ENCODE peak calls at places on chromosomes 11 and 22, in seven cellular contexts. A is H54, Y is H1, R is suprapubic skin, M is endothelial cell of umbilical vein, X is A549, D is HepG2. C is an unnamed sample.
A peak's percentile ranks its signal among the peaks of the same experiment; 100 is the strongest.

GRCh38 chr11:62340269-62340901 is 3.1 kb downstream of the ASRGL1 start:
- DNase-seq in Y (no peak), X (peak; percentile 30), M (peak; percentile 76), D (peak; percentile 60), R (no peak), A (peak; percentile 19), C (peak; percentile 19)

GRCh38 chr11:8055111-8055835 is 25.7 kb upstream of the TUB start:
- DNase-seq in Y (no peak), X (no peak), A (no peak), M (no peak), D (no peak), R (no peak), C (no peak)

GRCh38 chr11:20112291-20113146 is 47.8 kb downstream of the DBX1 start:
- DNase-seq in Y (no peak), M (peak; percentile 97), A (peak; percentile 79), X (peak; percentile 90), D (no peak), R (no peak), C (peak; percentile 82)

GRCh38 chr11:10540546-10540914 is 457 bp downstream of the RNF141 start:
- DNase-seq in A (no peak), R (no peak), X (no peak), Y (no peak), M (peak; percentile 58), D (peak; percentile 30), C (no peak)

GRCh38 chr11:74138572-74138971 is 32.2 kb downstream of the C2CD3 start:
- DNase-seq in D (peak; percentile 93), M (peak; percentile 86), A (peak; percentile 47), Y (no peak), R (no peak), X (peak; percentile 74), C (peak; percentile 89)

GRCh38 chr11:134503104-134503503 is 91.1 kb upstream of the B3GAT1 start:
- DNase-seq in A (no peak), D (no peak), R (no peak), M (no peak), X (no peak), Y (no peak), C (no peak)

GRCh38 chr22:46593211-46593676 is 26.9 kb upstream of the GRAMD4 start:
- DNase-seq in M (no peak), R (no peak), X (no peak), D (no peak), A (no peak), Y (no peak), C (no peak)

GRCh38 chr11:71221851-71222250 is 30.5 kb downstream of the SHANK2 start:
- DNase-seq in M (no peak), Y (no peak), D (no peak), A (no peak), R (no peak), X (no peak), C (no peak)

GRCh38 chr11:16881074-16881709 is 133.0 kb downstream of the PLEKHA7 start:
- DNase-seq in X (no peak), M (no peak), A (peak; percentile 46), R (no peak), D (no peak), Y (no peak), C (no peak)

GRCh38 chr11:284081-285020 is 4.6 kb upstream of the PGGHG start:
- DNase-seq in X (no peak), M (no peak), A (no peak), D (no peak), Y (no peak), R (peak; percentile 80), C (no peak)

GRCh38 chr11:9651899-9652748 is 11.8 kb upstream of the SWAP70 start:
- DNase-seq in M (peak; percentile 84), R (no peak), D (no peak), Y (no peak), A (no peak), X (no peak), C (no peak)

GRCh38 chr11:105903113-105903512 is 118.9 kb downstream of the MSANTD4 start:
- DNase-seq in X (no peak), R (no peak), A (no peak), Y (no peak), M (no peak), D (no peak), C (no peak)

GRCh38 chr11:120432056-120433018 is 79.2 kb upstream of the GRIK4 start:
- DNase-seq in R (no peak), M (peak; percentile 97), D (peak; percentile 51), X (peak; percentile 38), Y (no peak), A (peak; percentile 18), C (peak; percentile 97)

GRCh38 chr11:64298966-64299846 is 952 bp upstream of the CATSPERZ start:
- DNase-seq in A (no peak), D (no peak), X (no peak), M (peak; percentile 21), Y (no peak), R (no peak), C (no peak)

GRCh38 chr11:70326365-70326803 is 55.9 kb downstream of the PPFIA1 start:
- DNase-seq in M (no peak), D (no peak), Y (no peak), R (no peak), A (no peak), X (no peak), C (no peak)

GRCh38 chr22:18044548-18045271 is 20.3 kb upstream of the MICAL3 start:
- DNase-seq in M (no peak), A (no peak), D (peak; percentile 94), X (no peak), R (no peak), Y (no peak), C (no peak)

GRCh38 chr11:11324090-11324489 is 29.0 kb downstream of the CSNK2A3 start:
- DNase-seq in X (no peak), A (no peak), Y (no peak), D (no peak), R (no peak), M (no peak), C (no peak)

GRCh38 chr11:122804161-122804560 is 34.1 kb upstream of the CRTAM start:
- DNase-seq in X (no peak), R (no peak), D (no peak), A (no peak), Y (no peak), M (no peak), C (no peak)

GRCh38 chr11:15278129-15278528 is 163.4 kb downstream of the INSC start:
- DNase-seq in X (no peak), Y (no peak), A (no peak), D (no peak), R (no peak), M (no peak), C (no peak)

GRCh38 chr22:20956258-20957117 is 10.6 kb upstream of the AIFM3 start:
- DNase-seq in Y (no peak), D (peak; percentile 53), A (no peak), M (no peak), X (peak; percentile 23), R (no peak), C (peak; percentile 73)

GRCh38 chr11:11451501-11452005 is 98.5 kb upstream of the CSNK2A3 start:
- DNase-seq in A (peak; percentile 12), D (peak; percentile 82), R (no peak), M (no peak), X (peak; percentile 53), Y (no peak), C (peak; percentile 46)

GRCh38 chr11:59141673-59142460 is 789 bp upstream of the FAM111A start:
- DNase-seq in A (no peak), D (no peak), R (no peak), X (no peak), Y (no peak), M (no peak), C (no peak)

GRCh38 chr11:59141191-59141590 is 1.5 kb upstream of the FAM111A start:
- DNase-seq in A (no peak), D (no peak), X (no peak), R (no peak), Y (no peak), M (no peak), C (no peak)

GRCh38 chr11:59144579-59145345 is 2.1 kb downstream of the FAM111A start:
- DNase-seq in A (peak; percentile 50), R (peak; percentile 84), Y (peak; percentile 70), D (no peak), X (peak; percentile 68), M (peak; percentile 84), C (peak; percentile 86)

GRCh38 chr11:59144096-59144495 is 1.4 kb downstream of the FAM111A start:
- DNase-seq in R (no peak), A (no peak), X (no peak), M (peak; percentile 42), D (no peak), Y (no peak), C (no peak)

GRCh38 chr11:59142530-59143507 is at the start of gene FAM111A:
- DNase-seq in R (peak; percentile 95), A (peak; percentile 77), Y (peak; percentile 67), X (peak; percentile 81), D (peak; percentile 78), M (peak; percentile 91), C (peak; percentile 83)
- TF ChIP-seq POLR2A in R (peak; percentile 31), A (peak; percentile 66), Y (peak; percentile 18), X (peak; percentile 42), D (peak; percentile 49), M (peak; percentile 66), C (no peak)

DNA sequence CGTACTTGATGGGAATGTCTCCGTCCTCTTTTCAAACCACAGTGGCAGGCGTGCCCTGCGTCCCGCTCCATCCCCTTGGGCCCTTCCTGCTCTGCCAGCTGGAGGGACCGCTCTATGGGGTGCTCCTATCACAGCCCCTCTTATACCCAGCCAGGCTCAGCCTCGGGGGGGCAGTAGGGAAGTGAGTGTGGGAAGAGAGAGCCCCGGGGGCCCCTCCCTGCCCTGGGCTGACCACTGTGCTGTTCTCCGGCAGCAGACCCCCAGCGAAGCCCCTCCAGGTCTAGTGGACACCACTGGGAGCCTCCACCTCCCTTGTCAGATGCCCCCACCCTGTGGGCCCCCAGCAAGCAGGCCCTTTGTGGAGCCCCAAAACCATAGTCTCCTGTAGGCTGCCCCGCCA is 572.5 kb downstream of the BRD1 start:
- DNase-seq in M (no peak), X (no peak), D (no peak), Y (no peak), R (peak; percentile 62), A (no peak), C (no peak)
- TF ChIP-seq POLR2A in M (no peak), X (no peak), D (no peak), Y (no peak), R (no peak), A (no peak), C (no peak)

GRCh38 chr11:132140056-132140455 is 769.6 kb downstream of the NTM start:
- DNase-seq in A (no peak), R (no peak), D (no peak), M (no peak), X (no peak), Y (no peak), C (no peak)
- TF ChIP-seq POLR2A in A (no peak), R (no peak), D (no peak), M (no peak), X (no peak), Y (no peak), C (no peak)

GRCh38 chr22:38211556-38211955 is 9.8 kb downstream of the MAFF start:
- DNase-seq in Y (no peak), D (no peak), M (no peak), A (no peak), R (no peak), X (no peak), C (no peak)

GRCh38 chr22:38214248-38215056 is 12.7 kb downstream of the MAFF start:
- DNase-seq in M (peak; percentile 50), D (no peak), A (no peak), R (no peak), Y (peak; percentile 44), X (no peak), C (no peak)

GRCh38 chr22:38212442-38212841 is 10.6 kb downstream of the MAFF start:
- DNase-seq in Y (no peak), D (no peak), X (no peak), A (no peak), R (no peak), M (no peak), C (no peak)

GRCh38 chr22:38215156-38216038 is 13.6 kb downstream of the MAFF start:
- DNase-seq in R (no peak), D (no peak), M (no peak), X (no peak), A (no peak), Y (no peak), C (no peak)

GRCh38 chr22:38213319-38214247 is 11.8 kb downstream of the MAFF start:
- DNase-seq in D (no peak), A (no peak), Y (no peak), M (no peak), R (no peak), X (no peak), C (no peak)
- TF ChIP-seq POLR2A in D (no peak), A (no peak), Y (no peak), M (peak; percentile 58), R (no peak), X (no peak), C (no peak)